ENCODE peak calls at places on chromosomes 12 and 14, in nine cellular contexts. R is aorta; O is tibial nerve; E is CD8-positive, alpha-beta memory T cell; P is cardiac muscle cell; S is heart left ventricle; C is fibroblast of lung; N is thyroid gland; V is CD8-positive, alpha-beta T cell. Y is an unnamed sample. For H3K4me1, the result is how much of the 10 kb centered on the place peaks cover.

GRCh38 chr14:24843494-24843893 is 206.5 kb downstream of the STXBP6 start:
- DNase-seq in R (no peak), O (no peak), E (no peak), P (no peak), S (no peak), C (no peak), N (no peak), V (no peak), Y (no peak)

GRCh38 chr12:13695781-13696180 is 285.6 kb downstream of the GRIN2B start:
- DNase-seq in R (no peak), O (no peak), E (no peak), P (no peak), S (no peak), C (no peak), N (no peak), V (no peak), Y (no peak)

GRCh38 chr12:101480849-101481248 is 5.7 kb downstream of the SPIC start:
- DNase-seq in R (no peak), O (no peak), E (no peak), P (no peak), S (no peak), C (no peak), N (no peak), V (no peak), Y (no peak)

GRCh38 chr12:127650626-127651025 is 616.3 kb upstream of the TMEM132C start:
- DNase-seq in R (no peak), O (no peak), E (no peak), P (no peak), S (no peak), C (no peak), N (no peak), V (no peak), Y (no peak)

GRCh38 chr14:95998656-95999055 is 40.5 kb upstream of the C14orf132 start:
- DNase-seq in R (no peak), O (no peak), E (no peak), P (peak), S (no peak), C (peak), N (no peak), V (no peak), Y (no peak)

GRCh38 chr14:32808574-32809098 is 130.0 kb upstream of the NPAS3 start:
- DNase-seq in R (no peak), O (no peak), E (no peak), P (peak), S (no peak), C (peak), N (peak), V (no peak), Y (no peak)

GRCh38 chr12:49541911-49542505 is 3.2 kb downstream of the KCNH3 start:
- DNase-seq in R (peak), O (no peak), E (no peak), P (no peak), S (no peak), C (no peak), N (no peak), V (no peak), Y (no peak)

GRCh38 chr14:30362369-30363218 is 196.4 kb upstream of the G2E3 start:
- DNase-seq in R (no peak), O (no peak), E (no peak), P (no peak), S (no peak), C (no peak), N (no peak), V (no peak), Y (no peak)

GRCh38 chr14:57329833-57330232 is 60.6 kb upstream of the NAA30 start:
- DNase-seq in R (no peak), O (no peak), E (no peak), P (no peak), S (no peak), C (no peak), N (no peak), V (no peak), Y (no peak)

GRCh38 chr12:13835657-13836056 is 145.7 kb downstream of the GRIN2B start:
- DNase-seq in R (no peak), O (no peak), E (no peak), P (no peak), S (no peak), C (no peak), N (no peak), V (no peak), Y (no peak)

DNA sequence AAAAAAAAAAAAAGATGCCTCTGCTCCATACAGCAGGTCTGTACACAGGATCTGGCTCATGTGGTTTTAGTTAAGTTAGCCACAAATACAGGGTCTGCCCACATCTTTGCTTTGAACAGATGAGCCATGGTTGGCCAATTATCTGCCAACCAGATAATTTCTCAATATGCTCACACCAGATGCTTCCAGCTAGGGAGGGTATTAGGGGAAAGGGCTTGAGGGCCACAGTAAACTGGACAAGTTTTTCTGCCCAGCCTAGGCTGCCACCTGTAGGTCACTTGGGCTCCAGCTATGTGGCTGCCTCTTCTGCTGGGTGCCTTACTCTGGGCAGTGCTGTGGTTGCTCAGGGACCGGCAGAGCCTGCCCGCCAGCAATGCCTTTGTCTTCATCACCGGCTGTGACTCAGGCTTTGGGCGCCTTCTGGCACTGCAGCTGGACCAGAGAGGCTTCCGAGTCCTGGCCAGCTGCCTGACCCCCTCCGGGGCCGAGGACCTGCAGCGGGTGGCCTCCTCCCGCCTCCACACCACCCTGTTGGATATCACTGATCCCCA is 776 bp downstream of the RDH5 start:
- DNase-seq in R (peak), O (peak), E (no peak), P (peak), S (peak), C (peak), N (no peak), V (no peak), Y (peak)
- H3K4me3 ChIP-seq in R (no peak), O (peak), E (no peak), P (no peak), S (no peak), C (peak), N (no peak), V (no peak), Y (peak)

DNA sequence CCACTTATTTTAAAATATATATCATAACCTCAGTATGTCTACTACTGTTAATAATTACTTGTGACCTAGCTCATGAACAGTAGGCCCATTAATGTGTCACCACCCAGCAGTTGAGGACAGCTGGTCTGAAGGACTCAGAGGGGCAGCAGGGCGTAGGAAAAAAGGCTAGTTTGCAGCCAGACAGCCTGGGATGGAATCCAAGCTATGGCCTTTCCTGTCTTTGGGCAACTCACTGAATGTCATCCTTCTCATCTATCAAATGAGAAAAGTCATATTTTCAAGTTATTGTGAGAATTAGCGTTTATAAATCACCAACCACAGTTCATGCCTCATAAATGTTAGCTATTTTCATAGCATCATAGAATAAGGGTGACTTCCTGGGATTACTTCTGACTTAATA is 12.3 kb downstream of the DENND5B start:
- DNase-seq in R (no peak), O (no peak), E (no peak), P (no peak), S (no peak), C (peak), N (peak), V (no peak), Y (no peak)
- H3K4me1 ChIP-seq in R (under half), O (under half), E (under half), P (under half), S (under half), C (under half), N (under half), V (under half), Y (half or more)

DNA sequence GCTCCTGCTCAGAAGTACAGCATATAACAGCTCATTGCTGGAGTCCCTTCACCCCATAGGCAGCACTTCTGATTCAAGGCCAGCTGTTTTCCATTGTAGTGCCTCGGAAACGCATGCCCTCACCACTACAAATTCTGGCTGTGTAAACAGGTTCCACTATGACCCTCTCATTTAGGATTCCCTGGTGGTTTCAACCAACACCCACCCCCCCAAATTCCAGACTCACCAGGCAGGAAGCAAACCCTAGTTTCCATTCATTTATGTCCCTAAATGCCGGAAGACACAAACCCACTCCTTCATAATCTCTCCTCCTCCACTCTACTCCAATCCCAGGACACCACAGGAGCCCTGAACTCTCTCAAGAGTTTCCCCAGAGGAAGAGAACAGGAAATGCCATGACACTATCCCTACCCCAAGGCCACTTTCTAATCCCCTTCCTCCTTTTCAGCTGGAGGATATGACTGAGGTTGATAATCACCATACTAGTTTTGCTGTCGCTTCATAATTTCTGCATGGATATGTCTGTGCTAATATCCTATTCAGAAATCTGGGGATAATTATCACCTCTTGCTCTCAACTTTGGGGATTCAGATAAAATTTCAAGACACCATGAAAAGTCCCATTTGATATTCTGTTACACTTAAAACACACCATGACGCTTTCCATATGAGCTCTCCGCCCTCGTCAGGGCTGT is 75.8 kb upstream of the TMPO start:
- DNase-seq in R (no peak), O (no peak), E (no peak), P (peak), S (no peak), C (no peak), N (no peak), V (no peak), Y (no peak)
- H3K4me3 ChIP-seq in R (no peak), O (no peak), E (no peak), P (no peak), S (peak), C (no peak), N (no peak), V (no peak), Y (no peak)

DNA sequence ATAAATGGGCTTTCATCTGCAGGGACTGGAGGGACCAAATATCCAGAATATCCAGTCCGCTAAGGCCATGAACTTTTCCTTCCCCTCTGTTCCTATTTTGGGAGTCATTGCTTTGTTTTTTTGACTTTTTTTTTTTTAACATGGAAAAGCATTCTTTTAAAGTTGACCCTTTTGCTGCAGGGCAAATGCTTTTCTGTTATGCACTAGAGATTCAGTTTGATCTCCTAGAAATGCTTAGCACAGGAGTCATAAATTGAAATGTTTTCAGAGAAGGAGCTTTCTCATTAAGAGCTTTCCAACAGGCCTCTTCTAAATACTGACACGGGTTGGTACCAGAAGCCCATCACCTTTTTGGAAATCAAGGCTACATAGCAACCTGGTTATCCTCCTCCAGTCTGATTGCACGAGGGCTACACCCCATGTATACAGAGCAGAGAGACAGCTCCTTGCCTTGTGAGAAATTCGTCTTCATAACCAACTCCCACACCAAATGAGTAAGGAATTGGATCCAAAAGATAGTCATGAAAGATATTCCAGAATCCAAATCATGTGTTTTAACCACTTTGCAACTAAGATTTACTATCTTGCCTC is 389.6 kb downstream of the ZFP36L1 start:
- DNase-seq in R (no peak), O (no peak), E (no peak), P (no peak), S (no peak), C (no peak), N (no peak), V (no peak), Y (no peak)
- H3K4me1 ChIP-seq in R (under half), O (under half), E (under half), P (half or more), S (half or more), C (under half), N (under half), V (under half), Y (half or more)

GRCh38 chr14:36479344-36479743 is 40.7 kb downstream of the NKX2-1 start:
- DNase-seq in R (no peak), O (no peak), E (no peak), P (no peak), S (no peak), C (no peak), N (no peak), V (no peak), Y (no peak)

GRCh38 chr14:36474593-36474992 is 45.4 kb downstream of the NKX2-1 start:
- DNase-seq in R (no peak), O (no peak), E (no peak), P (no peak), S (no peak), C (no peak), N (no peak), V (no peak), Y (no peak)

GRCh38 chr14:36477266-36477665 is 42.8 kb downstream of the NKX2-1 start:
- DNase-seq in R (no peak), O (no peak), E (no peak), P (no peak), S (no peak), C (no peak), N (no peak), V (no peak), Y (no peak)

DNA sequence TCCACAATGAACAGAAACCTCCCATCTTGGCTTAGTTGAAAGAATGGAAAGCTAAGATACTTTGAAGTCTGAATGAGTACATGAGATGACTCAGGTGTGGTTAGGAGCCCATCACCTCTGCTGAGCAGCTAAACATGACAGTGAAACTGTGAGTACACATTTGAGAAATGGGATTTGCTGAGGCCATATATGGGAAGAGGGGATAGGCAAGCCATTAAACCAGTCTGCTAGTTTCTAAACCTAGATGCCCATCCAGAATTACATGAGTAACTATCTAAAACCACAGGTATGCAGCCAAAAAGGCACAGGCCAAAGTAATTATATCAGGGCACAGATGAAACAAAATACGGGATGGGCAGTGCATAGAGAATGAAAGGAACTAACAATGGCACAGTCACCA is 41.2 kb downstream of the NKX2-1 start:
- DNase-seq in R (no peak), O (no peak), E (no peak), P (no peak), S (no peak), C (no peak), N (no peak), V (no peak), Y (no peak)
- H3K4me3 ChIP-seq in R (no peak), O (no peak), E (no peak), P (no peak), S (no peak), C (no peak), N (no peak), V (no peak), Y (no peak)

GRCh38 chr14:50003213-50004021 is 110.5 kb downstream of the ARF6 start:
- DNase-seq in R (peak), O (peak), E (peak), P (peak), S (peak), C (peak), N (peak), V (peak), Y (peak)
- H3K4me1 ChIP-seq in R (under half), O (under half), E (half or more), P (under half), S (half or more), C (under half), N (under half), V (half or more), Y (half or more)

GRCh38 chr12:43760396-43760795 is 1.6 kb downstream of the IRAK4 start:
- DNase-seq in R (no peak), O (no peak), E (no peak), P (no peak), S (no peak), C (no peak), N (no peak), V (no peak), Y (no peak)
- H3K4me3 ChIP-seq in R (no peak), O (peak), E (peak), P (no peak), S (peak), C (peak), N (no peak), V (peak), Y (peak)

GRCh38 chr12:81083906-81084513 is 6.1 kb downstream of the ACSS3 start:
- DNase-seq in R (no peak), O (no peak), E (no peak), P (peak), S (no peak), C (no peak), N (no peak), V (no peak), Y (no peak)

GRCh38 chr12:81085832-81086231 is 8.0 kb downstream of the ACSS3 start:
- DNase-seq in R (no peak), O (no peak), E (no peak), P (no peak), S (no peak), C (no peak), N (no peak), V (no peak), Y (no peak)

GRCh38 chr12:81088221-81088620 is 10.3 kb downstream of the ACSS3 start:
- DNase-seq in R (no peak), O (no peak), E (no peak), P (no peak), S (no peak), C (no peak), N (no peak), V (no peak), Y (no peak)

GRCh38 chr12:81084848-81085350 is 7.0 kb downstream of the ACSS3 start:
- DNase-seq in R (no peak), O (no peak), E (no peak), P (peak), S (no peak), C (no peak), N (no peak), V (no peak), Y (no peak)

DNA sequence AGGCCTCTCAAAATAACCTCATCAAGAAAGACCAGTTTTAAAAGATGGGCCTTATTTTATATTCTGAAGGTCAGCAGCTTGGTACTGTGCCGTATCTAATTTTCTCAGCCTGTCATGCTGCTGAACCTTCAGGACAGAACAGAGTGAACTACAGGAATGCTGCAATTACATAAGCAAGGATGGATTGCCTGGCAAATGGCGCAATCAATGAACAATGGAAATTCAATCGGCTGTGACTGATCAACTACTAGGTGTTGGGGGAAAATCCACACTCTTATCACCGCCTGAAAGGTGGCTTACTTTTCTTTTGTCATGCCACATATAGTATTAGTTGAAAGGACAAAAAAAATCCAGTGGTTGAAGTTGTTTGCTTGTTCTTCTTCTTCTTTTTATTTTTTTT is 8.5 kb downstream of the ACSS3 start:
- DNase-seq in R (no peak), O (no peak), E (no peak), P (peak), S (no peak), C (no peak), N (no peak), V (no peak), Y (no peak)
- H3K4me1 ChIP-seq in R (under half), O (under half), E (under half), P (under half), S (under half), C (under half), N (under half), V (under half), Y (half or more)